ENCODE peak calls at places on chromosomes 13 and 19, in five cellular contexts. A, N, T, I and X are unnamed samples.

GRCh38 chr13:69857188-69857821 is 250.3 kb upstream of the ATXN8OS start:
- DNase-seq in A (no peak), N (no peak), T (no peak), I (peak; percentile 66), X (no peak)

GRCh38 chr19:48636859-48637448 is at the start of gene DBP:
- DNase-seq in A (no peak), N (no peak), T (peak; percentile 75), I (peak; percentile 49), X (peak; percentile 62)

GRCh38 chr13:29496241-29496712 is 99.2 kb downstream of the SLC7A1 start:
- DNase-seq in A (no peak), N (no peak), T (no peak), I (peak; percentile 41), X (peak; percentile 53)

GRCh38 chr13:33197551-33197971 is 88.0 kb downstream of the STARD13 start:
- DNase-seq in A (no peak), N (no peak), T (no peak), I (no peak), X (no peak)

GRCh38 chr13:36088001-36088400 is 43.2 kb downstream of the DCLK1 start:
- DNase-seq in A (no peak), N (no peak), T (no peak), I (peak; percentile 20), X (no peak)

GRCh38 chr13:97978661-97979450 is 25.4 kb downstream of the IPO5 start:
- DNase-seq in A (no peak), N (no peak), T (no peak), I (peak; percentile 44), X (no peak)

GRCh38 chr13:53151692-53152421 is 123.2 kb downstream of the OLFM4 start:
- DNase-seq in A (no peak), N (no peak), T (no peak), I (no peak), X (no peak)

GRCh38 chr19:4816388-4817165 is 14.9 kb downstream of the TICAM1 start:
- DNase-seq in A (no peak), N (no peak), T (no peak), I (no peak), X (no peak)

GRCh38 chr13:97134364-97135095 is 87.6 kb upstream of the MBNL2 start:
- DNase-seq in A (no peak), N (no peak), T (no peak), I (peak; percentile 25), X (no peak)

GRCh38 chr19:45913874-45914830 is at the start of gene NANOS2:
- DNase-seq in A (no peak), N (no peak), T (no peak), I (peak; percentile 13), X (no peak)

GRCh38 chr19:46746281-46746965 is at the start of gene STRN4:
- DNase-seq in A (no peak), N (peak; percentile 78), T (no peak), I (peak; percentile 62), X (peak; percentile 55)

GRCh38 chr13:37715606-37716015 is 117.0 kb upstream of the POSTN start:
- DNase-seq in A (no peak), N (no peak), T (no peak), I (peak; percentile 74), X (no peak)

GRCh38 chr19:47723573-47723923 is 10.3 kb downstream of the EHD2 start:
- DNase-seq in A (peak; percentile 82), N (no peak), T (peak; percentile 87), I (peak; percentile 64), X (peak; percentile 65)

GRCh38 chr19:2476451-2477140 is 669 bp downstream of the GADD45B start:
- DNase-seq in A (no peak), N (peak; percentile 69), T (peak; percentile 61), I (peak; percentile 39), X (peak; percentile 49)

GRCh38 chr13:46571189-46571901 is 18.4 kb downstream of the LRCH1 start:
- DNase-seq in A (no peak), N (no peak), T (no peak), I (no peak), X (no peak)

GRCh38 chr19:1102407-1103106 is 1.2 kb upstream of the GPX4 start:
- DNase-seq in A (peak; percentile 89), N (no peak), T (peak; percentile 91), I (peak; percentile 96), X (no peak)

GRCh38 chr13:41311607-41312500 is 787 bp downstream of the NAA16 start:
- DNase-seq in A (no peak), N (peak; percentile 70), T (peak; percentile 42), I (peak; percentile 35), X (peak; percentile 42)
- TF ChIP-seq CTCF in A (no peak), N (no peak), T (no peak), I (no peak), X (no peak)

GRCh38 chr13:49933511-49933910 is 2.6 kb downstream of the SPRYD7 start:
- DNase-seq in A (no peak), N (no peak), T (no peak), I (no peak), X (no peak)
- H3K27ac ChIP-seq in A (no peak overlapping the region), N (no peak overlapping the region), T (no peak overlapping the region), I (no peak overlapping the region), X (no peak overlapping the region)

GRCh38 chr19:7088999-7089398 is 19.5 kb downstream of the ZNF557 start:
- DNase-seq in A (no peak), N (no peak), T (no peak), I (no peak), X (no peak)

GRCh38 chr19:7078007-7078406 is 8.5 kb downstream of the ZNF557 start:
- DNase-seq in A (no peak), N (no peak), T (no peak), I (no peak), X (no peak)

DNA sequence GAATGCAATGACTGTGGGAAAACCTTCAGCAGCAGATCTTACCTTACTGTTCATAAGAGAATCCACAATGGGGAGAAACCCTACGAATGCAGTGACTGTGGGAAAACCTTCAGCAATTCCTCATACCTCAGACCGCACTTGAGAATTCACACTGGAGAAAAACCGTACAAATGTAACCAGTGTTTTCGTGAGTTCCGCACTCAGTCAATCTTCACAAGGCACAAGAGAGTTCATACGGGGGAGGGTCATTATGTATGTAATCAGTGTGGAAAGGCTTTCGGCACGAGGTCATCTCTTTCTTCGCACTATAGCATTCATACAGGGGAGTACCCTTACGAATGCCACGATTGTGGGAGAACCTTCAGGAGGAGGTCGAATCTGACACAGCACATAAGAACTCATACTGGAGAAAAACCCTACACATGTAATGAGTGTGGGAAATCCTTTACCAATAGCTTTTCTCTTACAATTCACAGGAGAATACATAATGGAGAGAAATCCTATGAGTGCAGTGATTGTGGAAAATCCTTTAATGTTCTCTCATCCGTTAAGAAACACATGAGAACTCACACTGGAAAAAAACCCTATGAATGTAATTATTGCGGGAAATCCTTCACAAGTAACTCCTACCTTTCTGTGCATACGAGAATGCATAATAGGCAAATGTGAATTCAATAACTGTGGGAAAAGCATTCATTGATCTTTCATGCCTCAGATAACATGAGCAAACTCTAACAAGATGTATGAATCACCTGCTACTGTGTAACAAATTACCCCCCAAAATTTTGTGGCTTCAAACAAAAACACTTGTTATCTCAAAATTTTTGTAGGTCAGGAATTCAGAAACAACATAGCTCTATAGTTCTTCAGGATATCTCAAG is 13.8 kb downstream of the ZNF557 start:
- DNase-seq in A (no peak), N (no peak), T (no peak), I (peak; percentile 24), X (no peak)
- H3K4me3 ChIP-seq in A (no peak overlapping the region), N (no peak overlapping the region), T (no peak overlapping the region), I (peak overlapping the region; percentile 26), X (no peak overlapping the region)

GRCh38 chr19:14476307-14476662 is 1.1 kb upstream of the PTGER1 start:
- DNase-seq in A (no peak), N (no peak), T (no peak), I (no peak), X (no peak)

GRCh38 chr19:14476663-14477401 is 1.7 kb upstream of the PTGER1 start:
- DNase-seq in A (peak; percentile 88), N (no peak), T (no peak), I (peak; percentile 83), X (no peak)

GRCh38 chr19:14474827-14475226 is 327 bp downstream of the PTGER1 start:
- DNase-seq in A (no peak), N (no peak), T (no peak), I (no peak), X (no peak)

GRCh38 chr19:14473915-14474578 is 1.1 kb downstream of the PTGER1 start:
- DNase-seq in A (no peak), N (no peak), T (no peak), I (peak; percentile 21), X (no peak)

GRCh38 chr19:14475251-14476073 is at the start of gene PTGER1:
- DNase-seq in A (no peak), N (no peak), T (no peak), I (peak; percentile 68), X (no peak)
- TF ChIP-seq CTCF in A (peak; percentile 46), N (no peak), T (no peak), I (peak; percentile 75), X (peak; percentile 46)

GRCh38 chr13:75798353-75799245 is 162.5 kb downstream of the LMO7 start:
- DNase-seq in A (no peak), N (no peak), T (no peak), I (peak; percentile 85), X (no peak)
- H3K27ac ChIP-seq in A (peak overlapping the region; percentile 89), N (no peak overlapping the region), T (no peak overlapping the region), I (peak overlapping the region; percentile 89), X (peak overlapping the region; percentile 88)

DNA sequence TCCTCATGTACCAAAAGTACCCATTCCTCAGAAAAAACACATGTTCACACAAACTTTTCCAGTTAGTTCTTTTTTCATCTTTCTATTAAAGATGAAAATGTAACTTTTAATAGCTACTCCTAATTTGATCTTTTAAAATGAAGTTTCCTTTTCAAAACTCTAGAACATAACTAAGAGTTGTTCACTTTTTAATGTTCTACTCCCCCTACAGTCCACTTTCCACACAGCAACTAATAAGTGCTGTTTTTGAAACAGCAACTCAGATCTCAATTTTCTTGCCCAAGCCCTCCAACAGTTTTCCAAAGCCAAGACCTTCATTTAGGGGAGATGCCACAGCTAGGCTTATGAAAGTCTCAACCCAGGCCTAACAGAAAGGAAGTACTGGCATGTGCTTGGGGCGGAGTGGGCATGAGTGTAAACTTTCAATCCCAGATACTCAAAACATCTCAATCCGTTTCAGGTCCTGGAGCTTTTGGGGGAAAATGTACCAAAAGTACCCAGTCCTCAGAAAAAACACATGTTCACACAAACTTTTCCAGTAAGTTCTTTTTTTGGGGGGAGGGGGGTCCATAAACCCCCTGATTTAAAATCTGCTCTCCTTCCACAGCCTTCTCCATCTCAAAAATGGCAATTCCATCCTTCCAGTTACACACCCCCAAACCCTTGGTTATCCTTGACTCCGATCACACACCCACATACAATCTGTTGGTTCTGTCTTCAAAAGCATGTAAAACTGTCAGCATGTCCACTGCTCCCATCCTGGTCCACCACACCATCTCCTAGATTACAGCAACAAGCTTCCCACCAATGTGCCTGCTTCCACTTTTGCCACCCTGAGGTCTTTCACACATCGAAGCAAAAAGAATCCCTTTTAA is 2.0 kb downstream of the FBL start:
- DNase-seq in A (no peak), N (no peak), T (no peak), I (peak; percentile 64), X (no peak)
- H3K4me3 ChIP-seq in A (no peak overlapping the region), N (no peak overlapping the region), T (no peak overlapping the region), I (peak overlapping the region; percentile 99), X (peak overlapping the region; percentile 95)